ENCODE peak calls at places on chromosome 15, in eight cellular contexts. W is lung microvascular endothelial cell; Z is T47D; B is RWPE1; K is heart left ventricle; M is stimulated activated naive CD8-positive, alpha-beta T cell treated with anti-CD3 and anti-CD28 coated beads, Interleukin-15, Interleukin-2, amounts not matched to agents 100 U/mL and 50 U/mL, for 24 hours; F is mucosa of gallbladder; I is stimulated activated naive B cell treated with anti-CD40 and anti-IgM and Interleukin-4, amounts not matched to agents 10 μg/mL and 1 μg/mL and 100 μg/mL, for 72 hours. V is an unnamed sample.

GRCh38 chr15:56243774-56244236 is at the start of gene RFX7:
- DNase-seq in W (peak), Z (peak), B (peak), K (peak), M (peak), F (peak), I (peak), V (no peak)

GRCh38 chr15:89068325-89068784 is 19.9 kb upstream of the ABHD2 start:
- DNase-seq in W (no peak), Z (no peak), B (peak), K (peak), M (peak), F (peak), I (peak), V (peak)

GRCh38 chr15:35374661-35375060 is 171.3 kb downstream of the DPH6 start:
- DNase-seq in W (no peak), Z (no peak), B (no peak), K (no peak), M (no peak), F (no peak), I (no peak), V (no peak)

GRCh38 chr15:88765212-88765611 is 38.0 kb upstream of the ACAN start:
- DNase-seq in W (no peak), Z (no peak), B (no peak), K (no peak), M (no peak), F (no peak), I (no peak), V (no peak)

GRCh38 chr15:57559875-57560274 is 31.8 kb upstream of the MYZAP start:
- DNase-seq in W (peak), Z (peak), B (peak), K (peak), M (peak), F (peak), I (peak), V (peak)

GRCh38 chr15:38842991-38843610 is 278.5 kb upstream of the RASGRP1 start:
- DNase-seq in W (peak), Z (no peak), B (no peak), K (no peak), M (no peak), F (no peak), I (no peak), V (no peak)

GRCh38 chr15:89199734-89200133 is 21.6 kb downstream of the RLBP1 start:
- DNase-seq in W (peak), Z (no peak), B (no peak), K (no peak), M (no peak), F (no peak), I (no peak), V (no peak)

GRCh38 chr15:101307048-101307896 is 12.2 kb upstream of the SNRPA1 start:
- DNase-seq in W (no peak), Z (no peak), B (no peak), K (no peak), M (no peak), F (no peak), I (no peak), V (no peak)

GRCh38 chr15:63509933-63510547 is 5.6 kb downstream of the USP3 start:
- DNase-seq in W (peak), Z (no peak), B (no peak), K (no peak), M (no peak), F (no peak), I (no peak), V (no peak)

GRCh38 chr15:64636541-64636940 is 138.8 kb downstream of the RBPMS2 start:
- DNase-seq in W (no peak), Z (no peak), B (no peak), K (no peak), M (no peak), F (no peak), I (no peak), V (no peak)

GRCh38 chr15:48695835-48696573 is 50.5 kb upstream of the FBN1 start:
- DNase-seq in W (no peak), Z (no peak), B (no peak), K (no peak), M (no peak), F (no peak), I (no peak), V (no peak)

GRCh38 chr15:64334530-64334929 is 21.4 kb downstream of the CSNK1G1 start:
- DNase-seq in W (no peak), Z (no peak), B (no peak), K (no peak), M (no peak), F (no peak), I (no peak), V (peak)

GRCh38 chr15:70238917-70239316 is 141.2 kb upstream of the TLE3 start:
- DNase-seq in W (no peak), Z (no peak), B (no peak), K (no peak), M (no peak), F (no peak), I (no peak), V (no peak)

GRCh38 chr15:42919308-42919707 is 1.3 kb downstream of the TTBK2 start:
- DNase-seq in W (peak), Z (no peak), B (no peak), K (no peak), M (no peak), F (no peak), I (no peak), V (no peak)

GRCh38 chr15:60471314-60471713 is 7.6 kb downstream of the ICE2 start:
- DNase-seq in W (no peak), Z (no peak), B (no peak), K (no peak), M (no peak), F (no peak), I (no peak), V (no peak)

GRCh38 chr15:57415559-57415958 is 39.3 kb downstream of the CGNL1 start:
- DNase-seq in W (no peak), Z (no peak), B (no peak), K (peak), M (no peak), F (no peak), I (no peak), V (no peak)

V was measured in foreskin keratinocyte.